ENCODE peak calls at places on chromosomes 6 and 20, in six cellular contexts. J, O, I, M, C and H are unnamed samples.

GRCh38 chr6:106735136-106735535 is 105.8 kb downstream of the QRSL1 start:
- DNase-seq in M (no peak), I (no peak), C (no peak), O (no peak), J (no peak), H (no peak)

GRCh38 chr20:1946762-1947534 is 46.9 kb downstream of the PDYN start:
- DNase-seq in C (no peak), J (no peak), I (no peak), O (peak), M (peak), H (peak)

GRCh38 chr20:55354700-55355099 is 650.6 kb downstream of the CBLN4 start:
- DNase-seq in M (no peak), I (no peak), O (no peak), J (no peak), C (no peak), H (no peak)

GRCh38 chr6:129929433-129929832 is 68.3 kb upstream of the TMEM244 start:
- DNase-seq in C (peak), M (no peak), O (no peak), J (no peak), I (no peak), H (peak)

GRCh38 chr6:139129284-139129683 is 5.6 kb upstream of the HECA start:
- DNase-seq in O (no peak), I (no peak), M (no peak), J (no peak), C (peak), H (peak)

GRCh38 chr6:2715737-2716136 is 35.0 kb downstream of the MYLK4 start:
- DNase-seq in M (peak), O (no peak), I (no peak), J (no peak), C (no peak), H (no peak)

GRCh38 chr6:77440206-77440976 is 22.9 kb downstream of the HTR1B start:
- DNase-seq in I (no peak), O (no peak), C (no peak), J (no peak), M (no peak), H (no peak)

GRCh38 chr6:93889713-93890112 is 470.4 kb upstream of the EPHA7 start:
- DNase-seq in J (no peak), I (no peak), O (no peak), M (no peak), C (no peak), H (no peak)

GRCh38 chr6:69868961-69869360 is 2.6 kb downstream of the COL19A1 start:
- DNase-seq in C (no peak), I (no peak), M (no peak), J (no peak), O (no peak), H (no peak)

GRCh38 chr6:53603381-53604121 is 58.6 kb upstream of the GCLC start:
- DNase-seq in I (no peak), O (no peak), J (no peak), C (no peak), M (no peak), H (peak)

GRCh38 chr6:77368660-77369313 is 94.5 kb downstream of the HTR1B start:
- DNase-seq in J (no peak), O (peak), M (peak), I (no peak), C (no peak), H (peak)

GRCh38 chr6:18047406-18047805 is 60.0 kb upstream of the KIF13A start:
- DNase-seq in I (no peak), C (no peak), M (peak), J (no peak), O (no peak), H (peak)

GRCh38 chr6:40523505-40524172 is 63.5 kb downstream of the LRFN2 start:
- DNase-seq in M (no peak), I (no peak), O (no peak), J (no peak), C (no peak), H (no peak)

GRCh38 chr20:7601431-7601830 is 338.8 kb downstream of the HAO1 start:
- DNase-seq in J (no peak), M (no peak), O (no peak), I (no peak), C (no peak), H (no peak)

GRCh38 chr6:4039348-4039747 is 39.6 kb downstream of the FAM217A start:
- DNase-seq in O (no peak), J (no peak), I (no peak), M (no peak), C (no peak), H (peak)

GRCh38 chr6:121965739-121966138 is 433.7 kb upstream of the HSF2 start:
- DNase-seq in C (no peak), M (no peak), O (no peak), I (no peak), J (no peak), H (no peak)

GRCh38 chr20:10125757-10126156 is 91.0 kb downstream of the ANKEF1 start:
- DNase-seq in M (no peak), C (no peak), I (no peak), O (no peak), J (no peak), H (no peak)

GRCh38 chr6:121520337-121521163 is 85.1 kb downstream of the GJA1 start:
- DNase-seq in C (peak), O (no peak), J (no peak), I (no peak), M (no peak), H (peak)

GRCh38 chr20:18679020-18679419 is 91.2 kb downstream of the DTD1 start:
- DNase-seq in I (no peak), J (no peak), C (no peak), O (no peak), M (no peak), H (peak)

GRCh38 chr6:89542081-89542855 is 96.3 kb downstream of the LYRM2 start:
- DNase-seq in M (no peak), O (no peak), C (no peak), I (no peak), J (no peak), H (no peak)

GRCh38 chr6:125102901-125103300 is 50.7 kb upstream of the TPD52L1 start:
- DNase-seq in O (no peak), J (no peak), I (no peak), C (peak), M (no peak), H (peak)

GRCh38 chr6:84243240-84243639 is 15.8 kb upstream of the CEP162 start:
- DNase-seq in O (no peak), I (no peak), J (no peak), M (no peak), C (no peak), H (peak)
- TF ChIP-seq CTCF in O (no peak), I (no peak), J (no peak), M (no peak), C (peak), H (no peak)

GRCh38 chr6:162217811-162218450 is 509.6 kb downstream of the PRKN start:
- DNase-seq in M (no peak), J (no peak), I (no peak), O (no peak), C (no peak), H (peak)
- H3K4me3 ChIP-seq in M (no peak), J (no peak), I (no peak), O (no peak), C (no peak), H (no peak)

DNA sequence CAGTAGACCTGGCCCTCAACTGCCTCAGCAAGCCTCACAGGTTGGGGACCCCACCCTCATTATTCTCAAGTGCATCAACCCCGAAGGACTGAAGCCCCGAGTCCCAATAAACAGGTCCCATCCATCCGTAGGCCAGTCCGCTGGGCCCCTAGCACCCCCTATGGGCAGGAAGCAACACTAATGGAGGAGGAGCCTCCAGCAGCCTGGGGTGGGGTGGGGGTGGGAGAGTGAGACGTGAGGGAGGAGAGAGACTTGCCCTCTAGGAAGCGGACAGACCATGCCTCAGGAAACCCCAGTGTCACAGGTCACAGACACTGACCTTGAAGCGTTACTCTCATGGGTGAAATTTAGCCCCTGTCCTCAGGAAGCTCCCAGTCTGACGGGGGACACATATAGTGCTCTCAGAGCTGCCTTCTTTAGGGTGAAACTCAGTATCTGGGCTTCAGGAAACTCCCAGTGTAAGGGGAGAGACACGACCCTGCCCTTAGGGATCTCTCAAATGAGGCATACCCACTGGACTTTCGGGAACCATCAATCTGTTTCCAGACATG is 125.9 kb downstream of the MRPL14 start:
- DNase-seq in O (peak), M (no peak), J (no peak), C (no peak), I (no peak), H (peak)
- TF ChIP-seq CTCF in O (peak), M (no peak), J (no peak), C (peak), I (no peak), H (peak)

GRCh38 chr6:81808834-81809598 is 56.5 kb upstream of the TENT5A start:
- DNase-seq in J (no peak), M (no peak), C (no peak), I (no peak), O (no peak), H (peak)
- H3K4me3 ChIP-seq in J (no peak), M (no peak), C (no peak), I (peak), O (peak), H (no peak)

GRCh38 chr6:108360919-108361311 is 66.1 kb downstream of the AFG1L start:
- DNase-seq in J (no peak), O (no peak), C (no peak), I (no peak), M (no peak), H (no peak)

GRCh38 chr6:108361312-108361932 is 66.6 kb downstream of the AFG1L start:
- DNase-seq in M (no peak), C (no peak), O (no peak), I (no peak), J (no peak), H (no peak)

GRCh38 chr6:108362455-108362854 is 67.6 kb downstream of the AFG1L start:
- DNase-seq in M (no peak), J (no peak), I (no peak), C (no peak), O (no peak), H (no peak)

GRCh38 chr6:108363113-108363512 is 68.3 kb downstream of the AFG1L start:
- DNase-seq in O (no peak), M (no peak), I (no peak), C (no peak), J (no peak), H (no peak)

DNA sequence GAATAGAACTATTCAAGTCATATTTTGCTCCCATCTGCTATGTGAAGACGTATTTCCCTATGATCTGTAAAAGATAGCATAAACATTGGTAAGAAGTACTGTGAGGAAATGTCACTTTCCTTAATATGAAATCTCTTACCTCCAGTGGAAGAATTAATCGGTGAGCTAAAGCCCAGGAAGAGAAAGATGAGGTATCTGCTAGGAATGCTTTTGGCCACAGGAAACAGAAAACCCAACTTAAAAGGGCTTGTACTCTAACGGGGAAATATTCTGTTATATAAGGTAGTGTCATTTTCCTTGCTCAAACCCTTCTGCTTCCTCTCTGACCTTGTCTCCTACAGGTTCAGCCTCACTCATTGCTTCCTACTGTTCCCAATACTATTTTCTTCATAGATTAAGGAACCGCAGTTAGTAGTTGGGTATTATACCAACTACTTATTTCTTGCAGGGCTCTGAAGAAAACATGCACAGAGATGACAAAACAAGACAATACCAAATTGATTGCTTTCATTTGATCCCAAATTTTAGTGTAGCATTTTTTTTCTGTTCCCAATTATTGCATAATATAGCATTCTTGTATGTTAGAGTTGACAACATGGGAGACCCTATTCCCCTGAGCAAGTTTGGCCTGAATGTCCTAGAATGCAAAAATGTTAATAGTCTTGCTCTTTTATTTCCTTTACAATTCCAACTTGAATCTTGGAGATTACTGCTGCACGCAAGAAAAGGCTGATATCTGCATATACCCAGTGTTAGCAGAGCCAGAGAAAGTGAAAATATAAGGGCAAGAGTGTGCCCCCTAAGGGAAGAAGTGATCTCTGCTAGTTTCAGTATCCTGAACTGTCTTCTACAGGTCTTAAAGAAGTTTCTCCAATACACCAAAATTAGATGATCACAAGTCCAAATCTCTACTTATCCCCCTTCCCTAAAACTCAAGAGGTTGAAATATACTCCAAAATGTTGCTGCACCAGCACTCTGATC is 65.3 kb downstream of the AFG1L start:
- DNase-seq in J (no peak), C (no peak), O (no peak), I (no peak), M (peak), H (peak)
- TF ChIP-seq CTCF in J (no peak), C (no peak), O (no peak), I (no peak), M (no peak), H (peak)

DNA sequence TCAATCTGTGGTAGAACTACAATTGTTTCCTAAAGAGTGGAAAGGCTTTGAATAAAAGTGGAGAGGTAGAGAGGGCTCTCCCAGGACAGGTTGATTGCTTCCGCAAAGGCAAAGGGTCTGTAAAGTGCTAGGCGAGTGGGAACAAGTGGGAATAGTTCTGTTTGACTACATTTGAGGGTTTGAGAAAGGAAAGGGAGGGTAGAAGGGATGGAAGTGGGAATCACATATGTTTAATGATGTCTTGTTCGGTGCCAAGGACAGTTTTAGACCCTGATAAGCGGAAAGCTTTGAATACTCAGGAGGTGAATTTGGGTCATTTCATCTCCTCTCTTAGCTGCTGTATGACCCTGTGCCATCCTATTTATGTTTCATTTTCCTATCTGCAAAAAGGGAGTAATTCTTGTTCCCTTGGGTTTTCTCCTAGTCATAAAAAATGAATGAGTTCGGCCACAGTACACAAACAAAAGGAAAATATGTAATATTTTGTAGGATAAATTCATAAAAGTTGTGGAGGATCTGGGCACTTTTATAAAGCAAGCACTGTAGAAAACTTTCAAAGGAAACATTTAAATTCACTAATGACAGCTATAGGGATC is 1.7 kb upstream of the PIM1 start:
- DNase-seq in O (no peak), J (no peak), C (no peak), I (no peak), M (no peak), H (no peak)
- H3K4me3 ChIP-seq in O (no peak), J (no peak), C (no peak), I (no peak), M (no peak), H (no peak)

GRCh38 chr20:35345189-35345588 is 53.0 kb upstream of the FAM83C start:
- DNase-seq in J (no peak), M (no peak), O (no peak), I (no peak), C (no peak), H (no peak)

GRCh38 chr20:35344354-35344837 is 52.2 kb upstream of the FAM83C start:
- DNase-seq in I (no peak), J (no peak), M (peak), O (peak), C (peak), H (peak)

GRCh38 chr20:35341366-35342028 is 49.3 kb upstream of the FAM83C start:
- DNase-seq in I (no peak), J (no peak), C (no peak), M (no peak), O (no peak), H (peak)

GRCh38 chr20:35340436-35340835 is 48.2 kb upstream of the FAM83C start:
- DNase-seq in O (no peak), J (no peak), M (no peak), C (no peak), I (no peak), H (no peak)

DNA sequence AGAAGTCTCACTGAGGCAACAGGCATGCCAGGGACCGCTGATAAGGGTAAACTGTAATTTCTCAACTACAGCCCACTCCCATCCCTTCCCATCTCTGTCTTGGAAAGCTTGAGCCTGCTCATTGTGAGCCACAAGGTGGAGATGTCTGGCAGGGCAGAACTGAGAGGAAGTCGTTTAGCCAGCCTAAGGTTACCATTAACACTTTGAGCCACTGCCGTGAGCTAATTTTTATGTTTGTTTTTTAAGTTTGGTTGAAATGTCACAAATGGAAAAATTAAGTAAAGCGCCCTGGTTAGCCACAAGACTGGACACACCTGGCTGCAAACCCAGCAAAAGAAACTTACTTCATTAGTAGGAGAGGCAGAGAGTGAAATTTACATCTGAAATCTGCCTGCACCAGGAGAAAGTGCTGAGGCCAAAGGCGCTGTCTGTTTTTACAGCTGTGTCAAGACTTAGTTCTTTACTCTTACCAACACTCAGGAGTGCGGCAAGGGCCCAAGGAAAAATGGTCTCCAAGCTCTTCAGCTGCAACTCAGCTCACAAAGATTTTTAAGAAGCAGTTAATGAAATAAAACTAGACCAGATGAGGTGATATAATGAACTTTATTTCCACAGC is 50.0 kb upstream of the FAM83C start:
- DNase-seq in M (no peak), C (no peak), O (no peak), J (no peak), I (no peak), H (peak)
- TF ChIP-seq CTCF in M (no peak), C (peak), O (no peak), J (no peak), I (no peak), H (peak)

GRCh38 chr20:41242352-41242751 is 75.2 kb downstream of the ZHX3 start:
- DNase-seq in J (no peak), I (no peak), O (no peak), M (no peak), C (no peak), H (no peak)
- H3K4me3 ChIP-seq in J (no peak), I (no peak), O (no peak), M (no peak), C (no peak), H (no peak)